ENCODE peak calls at places on chromosomes 13 and 19, in four cellular contexts. One of them, this sample, is unnamed.

GRCh38 chr19:10166046-10166445 is 28.7 kb downstream of the DNMT1 start:
- DNase-seq in upper lobe of left lung: no peak
- DNase-seq in nephron progenitor cell: no peak
- DNase-seq in fibroblast of the aortic adventitia: no peak
- DNase-seq in this sample: no peak

GRCh38 chr19:21221653-21222052 is 79.8 kb downstream of the ZNF431 start:
- DNase-seq in upper lobe of left lung: no peak
- DNase-seq in fibroblast of the aortic adventitia: no peak
- DNase-seq in nephron progenitor cell: no peak
- DNase-seq in this sample: no peak

GRCh38 chr19:28516415-28516872 is 696.5 kb downstream of the UQCRFS1 start:
- DNase-seq in nephron progenitor cell: no peak
- DNase-seq in fibroblast of the aortic adventitia: no peak
- DNase-seq in upper lobe of left lung: no peak
- DNase-seq in this sample: no peak

GRCh38 chr19:40799558-40800338 is 757 bp downstream of the EGLN2 start:
- DNase-seq in nephron progenitor cell: peak; percentile 58
- DNase-seq in fibroblast of the aortic adventitia: no peak
- DNase-seq in upper lobe of left lung: peak; percentile 91
- DNase-seq in this sample: no peak

GRCh38 chr19:42424712-42425131 is 2.5 kb downstream of the LIPE start:
- DNase-seq in nephron progenitor cell: no peak
- DNase-seq in fibroblast of the aortic adventitia: no peak
- DNase-seq in upper lobe of left lung: peak; percentile 60
- DNase-seq in this sample: no peak

GRCh38 chr19:5605362-5605761 is 17.2 kb downstream of the SAFB2 start:
- DNase-seq in fibroblast of the aortic adventitia: no peak
- DNase-seq in nephron progenitor cell: no peak
- DNase-seq in upper lobe of left lung: no peak
- DNase-seq in this sample: no peak

GRCh38 chr13:32225494-32225931 is 89.7 kb downstream of the ZAR1L start:
- DNase-seq in fibroblast of the aortic adventitia: peak; percentile 61
- DNase-seq in nephron progenitor cell: no peak
- DNase-seq in upper lobe of left lung: no peak
- DNase-seq in this sample: no peak

GRCh38 chr13:75715598-75716523 is 79.7 kb downstream of the LMO7 start:
- DNase-seq in fibroblast of the aortic adventitia: peak; percentile 63
- DNase-seq in upper lobe of left lung: no peak
- DNase-seq in nephron progenitor cell: no peak
- DNase-seq in this sample: no peak

GRCh38 chr13:98571955-98572662 is 4.8 kb downstream of the STK24 start:
- DNase-seq in nephron progenitor cell: no peak
- DNase-seq in fibroblast of the aortic adventitia: peak; percentile 63
- DNase-seq in upper lobe of left lung: no peak
- DNase-seq in this sample: no peak

GRCh38 chr19:2207991-2208860 is 27.9 kb downstream of the PLEKHJ1 start:
- DNase-seq in nephron progenitor cell: peak; percentile 68
- DNase-seq in upper lobe of left lung: peak; percentile 73
- DNase-seq in fibroblast of the aortic adventitia: peak; percentile 81
- DNase-seq in this sample: no peak

GRCh38 chr19:4720037-4720700 is 3.5 kb downstream of the DPP9 start:
- DNase-seq in fibroblast of the aortic adventitia: no peak
- DNase-seq in nephron progenitor cell: no peak
- DNase-seq in upper lobe of left lung: no peak
- DNase-seq in this sample: no peak

GRCh38 chr13:23050126-23050525 is 130.7 kb upstream of the SGCG start:
- DNase-seq in upper lobe of left lung: no peak
- DNase-seq in fibroblast of the aortic adventitia: no peak
- DNase-seq in nephron progenitor cell: no peak
- DNase-seq in this sample: no peak

GRCh38 chr13:49776871-49777270 is 15.6 kb downstream of the KPNA3 start:
- DNase-seq in nephron progenitor cell: no peak
- DNase-seq in upper lobe of left lung: no peak
- DNase-seq in fibroblast of the aortic adventitia: peak; percentile 33
- DNase-seq in this sample: no peak

GRCh38 chr19:30664358-30665058 is 292.3 kb downstream of the ZNF536 start:
- DNase-seq in upper lobe of left lung: peak; percentile 29
- DNase-seq in nephron progenitor cell: no peak
- DNase-seq in fibroblast of the aortic adventitia: peak; percentile 6
- DNase-seq in this sample: no peak
- TF ChIP-seq CTCF in upper lobe of left lung: no peak
- TF ChIP-seq CTCF in nephron progenitor cell: peak; percentile 52
- TF ChIP-seq CTCF in fibroblast of the aortic adventitia: no peak
- TF ChIP-seq CTCF in this sample: no peak

GRCh38 chr13:31056650-31057275 is 104.9 kb downstream of the HSPH1 start:
- DNase-seq in nephron progenitor cell: no peak
- DNase-seq in upper lobe of left lung: no peak
- DNase-seq in fibroblast of the aortic adventitia: peak; percentile 25
- DNase-seq in this sample: no peak
- TF ChIP-seq CTCF in nephron progenitor cell: no peak
- TF ChIP-seq CTCF in upper lobe of left lung: no peak
- TF ChIP-seq CTCF in fibroblast of the aortic adventitia: peak; percentile 13
- TF ChIP-seq CTCF in this sample: no peak

DNA sequence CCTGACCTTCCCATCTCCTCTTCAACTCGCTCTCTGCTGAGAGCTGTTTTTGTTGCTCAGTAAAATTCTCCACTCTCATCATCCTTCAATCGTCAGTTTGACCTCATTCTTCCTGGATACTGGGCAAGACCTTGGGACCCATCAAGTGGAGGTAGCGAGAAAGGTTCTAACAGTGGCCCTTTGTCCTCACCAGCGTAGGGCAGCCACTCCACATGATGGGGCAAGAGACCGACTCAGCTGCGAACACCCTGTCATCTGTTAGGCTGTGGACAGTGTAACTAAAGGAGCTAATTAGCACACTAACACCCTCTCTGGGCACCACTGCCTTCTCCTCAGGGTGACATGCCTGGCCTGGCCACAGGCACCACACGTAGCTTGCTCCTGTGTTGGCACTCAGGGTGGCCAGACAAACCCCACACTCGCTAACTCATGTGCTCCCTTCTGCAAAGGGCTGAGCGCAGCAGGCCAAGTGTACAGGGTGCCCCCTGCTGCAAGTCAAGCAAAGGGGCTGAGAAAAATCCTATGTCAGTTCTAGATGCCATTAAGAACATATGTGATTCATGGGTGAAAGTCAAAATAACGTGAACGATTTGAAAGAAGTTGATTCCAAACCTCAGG is 1216.0 kb downstream of the SLITRK5 start:
- DNase-seq in fibroblast of the aortic adventitia: no peak
- DNase-seq in upper lobe of left lung: no peak
- DNase-seq in nephron progenitor cell: no peak
- DNase-seq in this sample: no peak
- TF ChIP-seq CTCF in fibroblast of the aortic adventitia: no peak
- TF ChIP-seq CTCF in upper lobe of left lung: no peak
- TF ChIP-seq CTCF in nephron progenitor cell: no peak
- TF ChIP-seq CTCF in this sample: no peak

DNA sequence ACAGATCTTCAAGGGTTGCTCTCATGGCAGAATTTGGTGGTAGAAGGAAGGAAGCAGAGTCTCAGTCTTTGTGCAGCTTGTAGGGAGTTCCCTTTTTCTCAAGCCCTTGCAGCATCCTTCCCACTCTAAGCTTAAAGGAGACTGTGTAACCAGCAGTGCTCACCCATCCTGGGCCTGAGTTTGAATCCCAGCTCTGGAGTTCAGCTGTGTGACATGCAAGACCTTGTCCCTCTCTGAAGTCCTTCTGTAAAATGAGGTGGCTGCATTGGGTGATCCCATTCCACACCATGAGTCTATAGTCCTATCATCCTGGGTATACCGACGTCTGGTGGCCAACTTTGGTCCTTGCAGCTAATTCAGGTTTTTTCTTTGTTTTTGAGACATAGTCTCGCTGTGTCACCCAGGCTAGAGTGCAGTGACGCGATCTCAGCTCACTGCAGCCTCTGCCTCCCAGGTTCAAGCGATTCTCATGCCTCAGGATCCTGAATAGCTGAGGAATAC is 9.8 kb downstream of the SIGLEC10 start:
- DNase-seq in fibroblast of the aortic adventitia: peak; percentile 22
- DNase-seq in upper lobe of left lung: no peak
- DNase-seq in nephron progenitor cell: no peak
- DNase-seq in this sample: no peak
- TF ChIP-seq CTCF in fibroblast of the aortic adventitia: peak; percentile 52
- TF ChIP-seq CTCF in upper lobe of left lung: peak; percentile 38
- TF ChIP-seq CTCF in nephron progenitor cell: peak; percentile 50
- TF ChIP-seq CTCF in this sample: peak; percentile 62

This sample was measured in natural killer cell.